ENCODE peak calls at places on chromosomes 12 and 14, in seven cellular contexts. One of them, this sample, is unnamed. For H3K36me3, the result is how much of the 10 kb centered on the place peaks cover.

GRCh38 chr12:46926536-46926935 is 100.7 kb upstream of the SLC38A4 start:
- DNase-seq in cardiac muscle cell: no peak
- DNase-seq in HCT116: no peak
- DNase-seq in psoas muscle: no peak
- DNase-seq in GM23338: no peak
- DNase-seq in PC-3: no peak
- DNase-seq in heart right ventricle: no peak
- DNase-seq in this sample: no peak

GRCh38 chr12:59715434-59715833 is 119.6 kb downstream of the SLC16A7 start:
- DNase-seq in cardiac muscle cell: no peak
- DNase-seq in heart right ventricle: no peak
- DNase-seq in psoas muscle: no peak
- DNase-seq in HCT116: no peak
- DNase-seq in PC-3: no peak
- DNase-seq in GM23338: no peak
- DNase-seq in this sample: no peak

GRCh38 chr12:80622271-80622670 is 85.2 kb upstream of the MYF6 start:
- DNase-seq in HCT116: no peak
- DNase-seq in psoas muscle: no peak
- DNase-seq in GM23338: peak
- DNase-seq in heart right ventricle: no peak
- DNase-seq in PC-3: peak
- DNase-seq in cardiac muscle cell: no peak
- DNase-seq in this sample: no peak

GRCh38 chr12:55899035-55899434 is 28.7 kb downstream of the PYM1 start:
- DNase-seq in psoas muscle: no peak
- DNase-seq in cardiac muscle cell: no peak
- DNase-seq in HCT116: no peak
- DNase-seq in PC-3: no peak
- DNase-seq in heart right ventricle: no peak
- DNase-seq in GM23338: no peak
- DNase-seq in this sample: no peak

GRCh38 chr12:27335364-27336145 is 2.9 kb downstream of the BMAL2 start:
- DNase-seq in HCT116: no peak
- DNase-seq in GM23338: no peak
- DNase-seq in psoas muscle: no peak
- DNase-seq in PC-3: peak
- DNase-seq in cardiac muscle cell: no peak
- DNase-seq in heart right ventricle: no peak
- DNase-seq in this sample: no peak

GRCh38 chr14:73850940-73851339 is 691 bp upstream of the PTGR2 start:
- DNase-seq in psoas muscle: no peak
- DNase-seq in cardiac muscle cell: no peak
- DNase-seq in HCT116: no peak
- DNase-seq in PC-3: peak
- DNase-seq in heart right ventricle: no peak
- DNase-seq in GM23338: no peak
- DNase-seq in this sample: no peak

GRCh38 chr12:51323317-51323960 is 535 bp downstream of the BIN2 start:
- DNase-seq in heart right ventricle: no peak
- DNase-seq in psoas muscle: no peak
- DNase-seq in GM23338: no peak
- DNase-seq in cardiac muscle cell: no peak
- DNase-seq in PC-3: no peak
- DNase-seq in HCT116: no peak
- DNase-seq in this sample: no peak

GRCh38 chr14:31297701-31298344 is 90.2 kb upstream of the HECTD1 start:
- DNase-seq in PC-3: peak
- DNase-seq in psoas muscle: no peak
- DNase-seq in GM23338: no peak
- DNase-seq in HCT116: no peak
- DNase-seq in cardiac muscle cell: no peak
- DNase-seq in heart right ventricle: no peak
- DNase-seq in this sample: no peak

GRCh38 chr12:118302053-118302452 is 70.7 kb downstream of the TAOK3 start:
- DNase-seq in heart right ventricle: no peak
- DNase-seq in GM23338: no peak
- DNase-seq in HCT116: no peak
- DNase-seq in cardiac muscle cell: no peak
- DNase-seq in psoas muscle: no peak
- DNase-seq in PC-3: peak
- DNase-seq in this sample: no peak

GRCh38 chr14:72788255-72788654 is 105.6 kb downstream of the DPF3 start:
- DNase-seq in PC-3: no peak
- DNase-seq in GM23338: no peak
- DNase-seq in HCT116: no peak
- DNase-seq in psoas muscle: no peak
- DNase-seq in cardiac muscle cell: no peak
- DNase-seq in heart right ventricle: no peak
- DNase-seq in this sample: no peak

GRCh38 chr12:24111101-24111500 is 161.6 kb upstream of the SOX5 start:
- DNase-seq in psoas muscle: no peak
- DNase-seq in heart right ventricle: no peak
- DNase-seq in PC-3: no peak
- DNase-seq in cardiac muscle cell: no peak
- DNase-seq in GM23338: no peak
- DNase-seq in HCT116: no peak
- DNase-seq in this sample: no peak

GRCh38 chr12:95412826-95413311 is 61.1 kb upstream of the METAP2 start:
- DNase-seq in PC-3: peak
- DNase-seq in HCT116: peak
- DNase-seq in heart right ventricle: no peak
- DNase-seq in cardiac muscle cell: no peak
- DNase-seq in GM23338: no peak
- DNase-seq in psoas muscle: no peak
- DNase-seq in this sample: no peak

GRCh38 chr12:27618836-27619235 is 77.4 kb upstream of the REP15 start:
- DNase-seq in GM23338: no peak
- DNase-seq in cardiac muscle cell: no peak
- DNase-seq in HCT116: no peak
- DNase-seq in heart right ventricle: no peak
- DNase-seq in PC-3: no peak
- DNase-seq in psoas muscle: no peak
- DNase-seq in this sample: no peak

GRCh38 chr14:76908834-76909233 is 82.6 kb downstream of the LRRC74A start:
- DNase-seq in GM23338: no peak
- DNase-seq in cardiac muscle cell: no peak
- DNase-seq in PC-3: no peak
- DNase-seq in heart right ventricle: no peak
- DNase-seq in psoas muscle: no peak
- DNase-seq in HCT116: no peak
- DNase-seq in this sample: no peak

GRCh38 chr12:81381951-81382350 is 304.1 kb downstream of the ACSS3 start:
- DNase-seq in HCT116: no peak
- DNase-seq in GM23338: no peak
- DNase-seq in cardiac muscle cell: no peak
- DNase-seq in psoas muscle: no peak
- DNase-seq in heart right ventricle: no peak
- DNase-seq in PC-3: no peak
- DNase-seq in this sample: no peak

GRCh38 chr12:19451196-19451595 is 11.9 kb downstream of the AEBP2 start:
- DNase-seq in cardiac muscle cell: no peak
- DNase-seq in HCT116: no peak
- DNase-seq in PC-3: no peak
- DNase-seq in heart right ventricle: no peak
- DNase-seq in psoas muscle: no peak
- DNase-seq in GM23338: no peak
- DNase-seq in this sample: no peak

GRCh38 chr12:124441443-124442190 is 125.8 kb downstream of the NCOR2 start:
- DNase-seq in PC-3: peak
- DNase-seq in HCT116: no peak
- DNase-seq in GM23338: no peak
- DNase-seq in heart right ventricle: no peak
- DNase-seq in psoas muscle: no peak
- DNase-seq in cardiac muscle cell: no peak
- DNase-seq in this sample: no peak

DNA sequence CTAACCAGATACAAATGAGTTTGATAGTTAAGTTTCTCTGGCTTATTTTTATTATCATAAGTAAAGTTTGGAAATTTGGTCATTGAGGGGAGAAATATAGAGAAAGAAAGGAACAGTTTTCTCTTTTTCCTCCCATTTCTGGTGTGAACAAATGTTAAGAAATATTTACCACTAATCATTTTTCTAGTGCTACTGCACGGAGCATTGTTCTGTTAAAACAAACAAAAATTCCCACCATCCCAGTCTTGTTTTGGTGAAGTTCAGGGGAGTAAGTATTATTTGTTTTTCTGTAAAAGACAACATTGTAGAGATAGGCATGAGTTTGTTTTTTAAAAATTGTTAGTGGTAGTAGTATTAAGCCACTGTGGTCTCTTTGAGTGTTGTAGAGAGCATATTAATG is 135.3 kb downstream of the FGD4 start:
- DNase-seq in PC-3: no peak
- DNase-seq in psoas muscle: no peak
- DNase-seq in cardiac muscle cell: no peak
- DNase-seq in HCT116: no peak
- DNase-seq in GM23338: no peak
- DNase-seq in heart right ventricle: no peak
- DNase-seq in this sample: no peak
- H3K4me3 ChIP-seq in PC-3: peak
- H3K4me3 ChIP-seq in psoas muscle: peak
- H3K4me3 ChIP-seq in cardiac muscle cell: no peak
- H3K4me3 ChIP-seq in HCT116: no peak
- H3K4me3 ChIP-seq in GM23338: no peak
- H3K4me3 ChIP-seq in heart right ventricle: peak
- H3K4me3 ChIP-seq in this sample: peak

GRCh38 chr14:90747909-90748308 is 68.3 kb downstream of the TTC7B start:
- DNase-seq in HCT116: no peak
- DNase-seq in cardiac muscle cell: no peak
- DNase-seq in GM23338: no peak
- DNase-seq in psoas muscle: no peak
- DNase-seq in PC-3: no peak
- DNase-seq in heart right ventricle: no peak
- DNase-seq in this sample: no peak

GRCh38 chr14:90753456-90754005 is 62.7 kb downstream of the TTC7B start:
- DNase-seq in PC-3: no peak
- DNase-seq in HCT116: no peak
- DNase-seq in GM23338: no peak
- DNase-seq in psoas muscle: no peak
- DNase-seq in heart right ventricle: no peak
- DNase-seq in cardiac muscle cell: no peak
- DNase-seq in this sample: no peak

GRCh38 chr14:90755661-90756304 is 60.4 kb downstream of the TTC7B start:
- DNase-seq in HCT116: no peak
- DNase-seq in PC-3: peak
- DNase-seq in cardiac muscle cell: no peak
- DNase-seq in psoas muscle: no peak
- DNase-seq in heart right ventricle: no peak
- DNase-seq in GM23338: no peak
- DNase-seq in this sample: peak

GRCh38 chr14:90750701-90751100 is 65.5 kb downstream of the TTC7B start:
- DNase-seq in GM23338: no peak
- DNase-seq in PC-3: no peak
- DNase-seq in psoas muscle: no peak
- DNase-seq in HCT116: no peak
- DNase-seq in cardiac muscle cell: no peak
- DNase-seq in heart right ventricle: no peak
- DNase-seq in this sample: peak

GRCh38 chr14:90750191-90750590 is 66.0 kb downstream of the TTC7B start:
- DNase-seq in HCT116: no peak
- DNase-seq in cardiac muscle cell: no peak
- DNase-seq in psoas muscle: no peak
- DNase-seq in PC-3: no peak
- DNase-seq in GM23338: no peak
- DNase-seq in heart right ventricle: no peak
- DNase-seq in this sample: peak
- H3K36me3 ChIP-seq in HCT116: under half
- H3K36me3 ChIP-seq in cardiac muscle cell: under half
- H3K36me3 ChIP-seq in psoas muscle: under half
- H3K36me3 ChIP-seq in PC-3: under half
- H3K36me3 ChIP-seq in GM23338: under half
- H3K36me3 ChIP-seq in heart right ventricle: under half
- H3K36me3 ChIP-seq in this sample: under half

GRCh38 chr14:86777950-86778602 is 1214.9 kb downstream of the GALC start:
- DNase-seq in PC-3: peak
- DNase-seq in HCT116: no peak
- DNase-seq in psoas muscle: no peak
- DNase-seq in heart right ventricle: no peak
- DNase-seq in GM23338: no peak
- DNase-seq in cardiac muscle cell: no peak
- DNase-seq in this sample: no peak
- H3K4me3 ChIP-seq in PC-3: no peak
- H3K4me3 ChIP-seq in HCT116: no peak
- H3K4me3 ChIP-seq in psoas muscle: no peak
- H3K4me3 ChIP-seq in heart right ventricle: no peak
- H3K4me3 ChIP-seq in GM23338: no peak
- H3K4me3 ChIP-seq in cardiac muscle cell: no peak
- H3K4me3 ChIP-seq in this sample: no peak

GRCh38 chr14:68871392-68871791 is 78.5 kb upstream of the ZFP36L1 start:
- DNase-seq in HCT116: no peak
- DNase-seq in cardiac muscle cell: no peak
- DNase-seq in PC-3: no peak
- DNase-seq in GM23338: no peak
- DNase-seq in heart right ventricle: no peak
- DNase-seq in psoas muscle: no peak
- DNase-seq in this sample: no peak

GRCh38 chr14:68877993-68878575 is 85.2 kb upstream of the ZFP36L1 start:
- DNase-seq in GM23338: no peak
- DNase-seq in HCT116: no peak
- DNase-seq in PC-3: no peak
- DNase-seq in heart right ventricle: no peak
- DNase-seq in cardiac muscle cell: no peak
- DNase-seq in psoas muscle: no peak
- DNase-seq in this sample: no peak

GRCh38 chr14:68876976-68877375 is 84.1 kb upstream of the ZFP36L1 start:
- DNase-seq in cardiac muscle cell: no peak
- DNase-seq in HCT116: no peak
- DNase-seq in psoas muscle: no peak
- DNase-seq in GM23338: no peak
- DNase-seq in PC-3: no peak
- DNase-seq in heart right ventricle: no peak
- DNase-seq in this sample: no peak

GRCh38 chr14:68873379-68873778 is 80.5 kb upstream of the ZFP36L1 start:
- DNase-seq in heart right ventricle: no peak
- DNase-seq in psoas muscle: no peak
- DNase-seq in PC-3: no peak
- DNase-seq in cardiac muscle cell: no peak
- DNase-seq in HCT116: no peak
- DNase-seq in GM23338: no peak
- DNase-seq in this sample: no peak

GRCh38 chr14:68874746-68875155 is 81.9 kb upstream of the ZFP36L1 start:
- DNase-seq in heart right ventricle: no peak
- DNase-seq in PC-3: no peak
- DNase-seq in cardiac muscle cell: no peak
- DNase-seq in HCT116: peak
- DNase-seq in GM23338: no peak
- DNase-seq in psoas muscle: peak
- DNase-seq in this sample: no peak
- H3K36me3 ChIP-seq in heart right ventricle: half or more
- H3K36me3 ChIP-seq in PC-3: half or more
- H3K36me3 ChIP-seq in cardiac muscle cell: under half
- H3K36me3 ChIP-seq in HCT116: under half
- H3K36me3 ChIP-seq in GM23338: under half
- H3K36me3 ChIP-seq in psoas muscle: under half
- H3K36me3 ChIP-seq in this sample: half or more

GRCh38 chr12:15273896-15274295 is 48.4 kb upstream of the PTPRO start:
- DNase-seq in PC-3: no peak
- DNase-seq in heart right ventricle: no peak
- DNase-seq in GM23338: no peak
- DNase-seq in psoas muscle: no peak
- DNase-seq in HCT116: no peak
- DNase-seq in cardiac muscle cell: no peak
- DNase-seq in this sample: no peak
- H3K4me3 ChIP-seq in PC-3: no peak
- H3K4me3 ChIP-seq in heart right ventricle: no peak
- H3K4me3 ChIP-seq in GM23338: no peak
- H3K4me3 ChIP-seq in psoas muscle: no peak
- H3K4me3 ChIP-seq in HCT116: no peak
- H3K4me3 ChIP-seq in cardiac muscle cell: no peak
- H3K4me3 ChIP-seq in this sample: no peak

This sample was measured in esophagus muscularis mucosa.